ENCODE peak calls at places on chromosomes 2 and 18, in seven cellular contexts. One of them, this sample, is unnamed.

GRCh38 chr2:56754066-56754615 is 570.4 kb downstream of the CCDC85A start:
- DNase-seq in neuronal stem cell: no peak
- DNase-seq in breast epithelium: no peak
- DNase-seq in PC-3: no peak
- DNase-seq in heart left ventricle: peak; percentile 70
- DNase-seq in psoas muscle: no peak
- DNase-seq in GM23248: no peak
- DNase-seq in this sample: no peak

GRCh38 chr2:207629553-207629952 is 4.4 kb upstream of the METTL21A start:
- DNase-seq in PC-3: no peak
- DNase-seq in psoas muscle: no peak
- DNase-seq in heart left ventricle: no peak
- DNase-seq in GM23248: no peak
- DNase-seq in neuronal stem cell: no peak
- DNase-seq in breast epithelium: no peak
- DNase-seq in this sample: no peak

GRCh38 chr18:72460210-72460680 is 83.9 kb downstream of the CBLN2 start:
- DNase-seq in psoas muscle: no peak
- DNase-seq in PC-3: peak; percentile 48
- DNase-seq in breast epithelium: no peak
- DNase-seq in neuronal stem cell: no peak
- DNase-seq in heart left ventricle: no peak
- DNase-seq in GM23248: no peak
- DNase-seq in this sample: no peak

GRCh38 chr18:49667462-49667861 is 105.6 kb downstream of the LIPG start:
- DNase-seq in psoas muscle: no peak
- DNase-seq in PC-3: no peak
- DNase-seq in neuronal stem cell: no peak
- DNase-seq in heart left ventricle: no peak
- DNase-seq in GM23248: no peak
- DNase-seq in breast epithelium: no peak
- DNase-seq in this sample: no peak

GRCh38 chr2:28454016-28454930 is 41.6 kb upstream of the PLB1 start:
- DNase-seq in neuronal stem cell: no peak
- DNase-seq in GM23248: peak; percentile 25
- DNase-seq in heart left ventricle: no peak
- DNase-seq in PC-3: peak; percentile 28
- DNase-seq in psoas muscle: no peak
- DNase-seq in breast epithelium: no peak
- DNase-seq in this sample: no peak

GRCh38 chr2:26043109-26043508 is 9.2 kb downstream of the RAB10 start:
- DNase-seq in PC-3: no peak
- DNase-seq in psoas muscle: no peak
- DNase-seq in neuronal stem cell: no peak
- DNase-seq in GM23248: no peak
- DNase-seq in heart left ventricle: no peak
- DNase-seq in breast epithelium: no peak
- DNase-seq in this sample: no peak

GRCh38 chr2:3186766-3187165 is 190.9 kb downstream of the EIPR1 start:
- DNase-seq in heart left ventricle: no peak
- DNase-seq in neuronal stem cell: no peak
- DNase-seq in PC-3: no peak
- DNase-seq in psoas muscle: no peak
- DNase-seq in GM23248: no peak
- DNase-seq in breast epithelium: no peak
- DNase-seq in this sample: no peak

GRCh38 chr2:43123056-43123455 is 103.3 kb downstream of the ZFP36L2 start:
- DNase-seq in GM23248: no peak
- DNase-seq in heart left ventricle: no peak
- DNase-seq in PC-3: no peak
- DNase-seq in psoas muscle: no peak
- DNase-seq in neuronal stem cell: no peak
- DNase-seq in breast epithelium: no peak
- DNase-seq in this sample: no peak

GRCh38 chr18:56647071-56647470 is 4.1 kb upstream of the WDR7 start:
- DNase-seq in psoas muscle: no peak
- DNase-seq in neuronal stem cell: no peak
- DNase-seq in heart left ventricle: no peak
- DNase-seq in breast epithelium: no peak
- DNase-seq in PC-3: no peak
- DNase-seq in GM23248: no peak
- DNase-seq in this sample: no peak

GRCh38 chr18:79874553-79875530 is 76.6 kb downstream of the SLC66A2 start:
- DNase-seq in neuronal stem cell: no peak
- DNase-seq in breast epithelium: no peak
- DNase-seq in heart left ventricle: no peak
- DNase-seq in PC-3: no peak
- DNase-seq in GM23248: no peak
- DNase-seq in psoas muscle: no peak
- DNase-seq in this sample: no peak

GRCh38 chr18:47970664-47971523 is 40.4 kb upstream of the SMAD2 start:
- DNase-seq in PC-3: no peak
- DNase-seq in breast epithelium: no peak
- DNase-seq in heart left ventricle: no peak
- DNase-seq in GM23248: no peak
- DNase-seq in neuronal stem cell: no peak
- DNase-seq in psoas muscle: no peak
- DNase-seq in this sample: no peak

GRCh38 chr18:424071-424868 is 76.2 kb downstream of the COLEC12 start:
- DNase-seq in heart left ventricle: no peak
- DNase-seq in breast epithelium: no peak
- DNase-seq in psoas muscle: no peak
- DNase-seq in neuronal stem cell: no peak
- DNase-seq in PC-3: no peak
- DNase-seq in GM23248: peak; percentile 58
- DNase-seq in this sample: no peak

GRCh38 chr2:217725409-217725808 is 277.4 kb downstream of the TNS1 start:
- DNase-seq in heart left ventricle: no peak
- DNase-seq in psoas muscle: no peak
- DNase-seq in GM23248: no peak
- DNase-seq in breast epithelium: peak; percentile 3
- DNase-seq in PC-3: no peak
- DNase-seq in neuronal stem cell: no peak
- DNase-seq in this sample: no peak

GRCh38 chr2:69983392-69983791 is 22.0 kb upstream of the ASPRV1 start:
- DNase-seq in GM23248: no peak
- DNase-seq in PC-3: no peak
- DNase-seq in psoas muscle: no peak
- DNase-seq in neuronal stem cell: no peak
- DNase-seq in breast epithelium: no peak
- DNase-seq in heart left ventricle: no peak
- DNase-seq in this sample: no peak

GRCh38 chr2:16264491-16264890 is 324.1 kb downstream of the MYCN start:
- DNase-seq in breast epithelium: no peak
- DNase-seq in neuronal stem cell: no peak
- DNase-seq in psoas muscle: no peak
- DNase-seq in heart left ventricle: no peak
- DNase-seq in PC-3: no peak
- DNase-seq in GM23248: no peak
- DNase-seq in this sample: no peak

GRCh38 chr2:187689372-187689771 is 135.1 kb upstream of the TFPI start:
- DNase-seq in breast epithelium: no peak
- DNase-seq in heart left ventricle: no peak
- DNase-seq in neuronal stem cell: no peak
- DNase-seq in psoas muscle: no peak
- DNase-seq in GM23248: peak; percentile 54
- DNase-seq in PC-3: peak; percentile 76
- DNase-seq in this sample: no peak

GRCh38 chr2:161400076-161400475 is 16.0 kb upstream of the TBR1 start:
- DNase-seq in neuronal stem cell: no peak
- DNase-seq in GM23248: peak; percentile 48
- DNase-seq in PC-3: peak; percentile 21
- DNase-seq in heart left ventricle: no peak
- DNase-seq in breast epithelium: no peak
- DNase-seq in psoas muscle: no peak
- DNase-seq in this sample: no peak

GRCh38 chr18:56248613-56249235 is 389.7 kb downstream of the TXNL1 start:
- DNase-seq in psoas muscle: no peak
- DNase-seq in heart left ventricle: no peak
- DNase-seq in PC-3: no peak
- DNase-seq in neuronal stem cell: no peak
- DNase-seq in breast epithelium: no peak
- DNase-seq in GM23248: no peak
- DNase-seq in this sample: no peak

GRCh38 chr18:61822879-61823278 is 69.9 kb downstream of the RNF152 start:
- DNase-seq in PC-3: no peak
- DNase-seq in heart left ventricle: no peak
- DNase-seq in GM23248: no peak
- DNase-seq in psoas muscle: no peak
- DNase-seq in breast epithelium: no peak
- DNase-seq in neuronal stem cell: no peak
- DNase-seq in this sample: no peak

GRCh38 chr2:231692847-231693246 is 15.5 kb upstream of the PTMA start:
- DNase-seq in heart left ventricle: peak; percentile 19
- DNase-seq in GM23248: no peak
- DNase-seq in PC-3: no peak
- DNase-seq in breast epithelium: no peak
- DNase-seq in neuronal stem cell: no peak
- DNase-seq in psoas muscle: peak; percentile 7
- DNase-seq in this sample: no peak

GRCh38 chr2:23248667-23249066 is 136.3 kb upstream of the KLHL29 start:
- DNase-seq in breast epithelium: no peak
- DNase-seq in psoas muscle: no peak
- DNase-seq in PC-3: no peak
- DNase-seq in GM23248: no peak
- DNase-seq in heart left ventricle: no peak
- DNase-seq in neuronal stem cell: no peak
- DNase-seq in this sample: no peak

GRCh38 chr2:65061910-65062339 is 5.7 kb downstream of the CEP68 start:
- DNase-seq in breast epithelium: no peak
- DNase-seq in psoas muscle: no peak
- DNase-seq in PC-3: no peak
- DNase-seq in GM23248: no peak
- DNase-seq in neuronal stem cell: no peak
- DNase-seq in heart left ventricle: no peak
- DNase-seq in this sample: no peak

GRCh38 chr2:215691346-215691745 is 255.5 kb upstream of the FN1 start:
- DNase-seq in heart left ventricle: no peak
- DNase-seq in PC-3: no peak
- DNase-seq in GM23248: no peak
- DNase-seq in breast epithelium: no peak
- DNase-seq in neuronal stem cell: no peak
- DNase-seq in psoas muscle: no peak
- DNase-seq in this sample: no peak

GRCh38 chr2:200929334-200930249 is 33.9 kb downstream of the ORC2 start:
- DNase-seq in psoas muscle: no peak
- DNase-seq in heart left ventricle: no peak
- DNase-seq in breast epithelium: no peak
- DNase-seq in GM23248: peak; percentile 55
- DNase-seq in PC-3: peak; percentile 34
- DNase-seq in neuronal stem cell: no peak
- DNase-seq in this sample: no peak

GRCh38 chr2:61157371-61158003 is 4.5 kb upstream of the C2orf74 start:
- DNase-seq in PC-3: no peak
- DNase-seq in heart left ventricle: no peak
- DNase-seq in psoas muscle: no peak
- DNase-seq in GM23248: no peak
- DNase-seq in breast epithelium: no peak
- DNase-seq in neuronal stem cell: no peak
- DNase-seq in this sample: no peak

GRCh38 chr2:61161888-61162287 is at the start of gene C2orf74:
- DNase-seq in GM23248: no peak
- DNase-seq in psoas muscle: no peak
- DNase-seq in neuronal stem cell: no peak
- DNase-seq in PC-3: no peak
- DNase-seq in heart left ventricle: no peak
- DNase-seq in breast epithelium: no peak
- DNase-seq in this sample: no peak

GRCh38 chr2:61162721-61163120 is 733 bp downstream of the C2orf74 start:
- DNase-seq in breast epithelium: no peak
- DNase-seq in heart left ventricle: no peak
- DNase-seq in neuronal stem cell: no peak
- DNase-seq in psoas muscle: no peak
- DNase-seq in PC-3: no peak
- DNase-seq in GM23248: no peak
- DNase-seq in this sample: no peak

GRCh38 chr2:61158356-61158944 is 3.5 kb upstream of the C2orf74 start:
- DNase-seq in PC-3: no peak
- DNase-seq in GM23248: no peak
- DNase-seq in breast epithelium: no peak
- DNase-seq in psoas muscle: no peak
- DNase-seq in heart left ventricle: no peak
- DNase-seq in neuronal stem cell: no peak
- DNase-seq in this sample: no peak
- H3K27ac ChIP-seq in PC-3: no peak overlapping the region
- H3K27ac ChIP-seq in GM23248: no peak overlapping the region
- H3K27ac ChIP-seq in breast epithelium: no peak overlapping the region
- H3K27ac ChIP-seq in psoas muscle: no peak overlapping the region
- H3K27ac ChIP-seq in heart left ventricle: no peak overlapping the region
- H3K27ac ChIP-seq in neuronal stem cell: no peak overlapping the region
- H3K27ac ChIP-seq in this sample: no peak overlapping the region

GRCh38 chr18:13379930-13380665 is 161.5 kb downstream of the LDLRAD4 start:
- DNase-seq in psoas muscle: no peak
- DNase-seq in breast epithelium: no peak
- DNase-seq in heart left ventricle: no peak
- DNase-seq in PC-3: no peak
- DNase-seq in GM23248: no peak
- DNase-seq in neuronal stem cell: no peak
- DNase-seq in this sample: no peak
- H3K27ac ChIP-seq in psoas muscle: peak overlapping the region; percentile 36
- H3K27ac ChIP-seq in breast epithelium: peak overlapping the region; percentile 93
- H3K27ac ChIP-seq in heart left ventricle: peak overlapping the region; percentile 40
- H3K27ac ChIP-seq in PC-3: no peak overlapping the region
- H3K27ac ChIP-seq in GM23248: no peak overlapping the region
- H3K27ac ChIP-seq in neuronal stem cell: no peak overlapping the region
- H3K27ac ChIP-seq in this sample: peak overlapping the region; percentile 84

DNA sequence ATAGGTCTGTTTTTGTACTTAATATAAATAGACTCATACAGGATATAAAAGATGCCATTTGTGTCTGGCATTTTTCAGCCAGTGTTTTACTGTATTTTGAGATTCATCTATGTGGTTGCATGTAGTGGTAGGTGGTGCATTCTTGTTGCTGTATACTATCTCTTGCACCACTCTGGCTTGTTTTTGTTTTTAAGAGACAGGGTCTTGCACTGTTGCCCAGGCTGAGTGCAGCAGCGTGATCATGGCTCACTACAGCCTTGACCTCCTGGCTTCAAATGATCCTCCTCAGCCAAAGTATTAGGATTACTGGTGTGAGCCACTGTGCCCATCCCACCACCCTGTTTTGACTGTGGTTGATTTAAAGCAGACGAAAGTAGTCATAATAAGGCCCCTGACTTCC is 12.6 kb downstream of the HK2 start:
- DNase-seq in psoas muscle: no peak
- DNase-seq in neuronal stem cell: no peak
- DNase-seq in PC-3: no peak
- DNase-seq in breast epithelium: no peak
- DNase-seq in GM23248: no peak
- DNase-seq in heart left ventricle: no peak
- DNase-seq in this sample: no peak
- H3K27ac ChIP-seq in psoas muscle: peak overlapping the region; percentile 86
- H3K27ac ChIP-seq in neuronal stem cell: no peak overlapping the region
- H3K27ac ChIP-seq in PC-3: peak overlapping the region; percentile 99
- H3K27ac ChIP-seq in breast epithelium: peak overlapping the region; percentile 93
- H3K27ac ChIP-seq in GM23248: peak overlapping the region; percentile 92
- H3K27ac ChIP-seq in heart left ventricle: peak overlapping the region; percentile 81
- H3K27ac ChIP-seq in this sample: no peak overlapping the region

DNA sequence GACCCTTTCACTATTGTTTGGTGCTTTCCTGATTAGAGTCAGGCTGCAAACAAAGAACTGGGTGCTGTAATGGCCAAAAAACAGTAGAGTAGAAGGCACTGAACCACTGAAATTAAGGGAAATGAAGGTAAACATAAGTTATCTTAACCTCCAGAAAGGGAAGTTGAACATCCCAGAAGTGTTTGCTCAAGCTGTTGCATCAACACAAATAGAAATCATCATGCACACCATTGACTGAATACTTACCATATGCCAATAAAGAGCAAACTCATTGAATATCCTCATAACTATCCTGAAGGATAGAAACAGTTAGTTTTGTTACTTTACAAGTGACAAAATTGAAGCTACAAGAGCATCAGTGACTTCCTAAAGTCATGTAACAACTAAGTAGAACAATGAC is 477.4 kb upstream of the CHST9 start:
- DNase-seq in GM23248: no peak
- DNase-seq in heart left ventricle: no peak
- DNase-seq in neuronal stem cell: no peak
- DNase-seq in breast epithelium: no peak
- DNase-seq in psoas muscle: no peak
- DNase-seq in PC-3: no peak
- DNase-seq in this sample: no peak
- H3K27ac ChIP-seq in GM23248: no peak overlapping the region
- H3K27ac ChIP-seq in heart left ventricle: no peak overlapping the region
- H3K27ac ChIP-seq in neuronal stem cell: peak overlapping the region; percentile 74
- H3K27ac ChIP-seq in breast epithelium: no peak overlapping the region
- H3K27ac ChIP-seq in psoas muscle: no peak overlapping the region
- H3K27ac ChIP-seq in PC-3: no peak overlapping the region
- H3K27ac ChIP-seq in this sample: no peak overlapping the region

This sample was measured in caudate nucleus.